ENCODE peak calls at places on chromosomes 1 and 21, in ten cellular contexts. One of them, this sample, is unnamed.

GRCh38 chr1:206579747-206580437 is 32.4 kb downstream of the EIF2D start:
- DNase-seq in kidney tubule cell: peak
- DNase-seq in T follicular helper cell: peak
- DNase-seq in activated CD4-positive, CD25-positive, alpha-beta regulatory T cell treated with anti-CD3 and anti-CD28 coated beads, Interleukin-2, amount 50 U/mL, for 72 hours: peak
- DNase-seq in glomerular endothelial cell: no peak
- DNase-seq in activated CD8-positive, alpha-beta memory T cell treated with anti-CD3 and anti-CD28 coated beads for 48 hours: peak
- DNase-seq in hippocampal formation: peak
- DNase-seq in WTC11: no peak
- DNase-seq in activated CD4-positive, alpha-beta T cell treated with anti-CD3 and anti-CD28 coated beads, Interleukin-2, amount 50 U/mL, for 48 hours: peak
- DNase-seq in T47D: no peak
- DNase-seq in this sample: peak

GRCh38 chr1:109438798-109439297 is 12.6 kb upstream of the PSMA5 start:
- DNase-seq in hippocampal formation: no peak
- DNase-seq in T follicular helper cell: no peak
- DNase-seq in activated CD8-positive, alpha-beta memory T cell treated with anti-CD3 and anti-CD28 coated beads for 48 hours: no peak
- DNase-seq in activated CD4-positive, CD25-positive, alpha-beta regulatory T cell treated with anti-CD3 and anti-CD28 coated beads, Interleukin-2, amount 50 U/mL, for 72 hours: no peak
- DNase-seq in glomerular endothelial cell: no peak
- DNase-seq in T47D: no peak
- DNase-seq in kidney tubule cell: peak
- DNase-seq in activated CD4-positive, alpha-beta T cell treated with anti-CD3 and anti-CD28 coated beads, Interleukin-2, amount 50 U/mL, for 48 hours: no peak
- DNase-seq in WTC11: no peak
- DNase-seq in this sample: peak

GRCh38 chr1:243713470-243714186 is 136.4 kb downstream of the AKT3 start:
- DNase-seq in hippocampal formation: peak
- DNase-seq in kidney tubule cell: no peak
- DNase-seq in WTC11: no peak
- DNase-seq in activated CD4-positive, CD25-positive, alpha-beta regulatory T cell treated with anti-CD3 and anti-CD28 coated beads, Interleukin-2, amount 50 U/mL, for 72 hours: no peak
- DNase-seq in activated CD4-positive, alpha-beta T cell treated with anti-CD3 and anti-CD28 coated beads, Interleukin-2, amount 50 U/mL, for 48 hours: no peak
- DNase-seq in T47D: no peak
- DNase-seq in glomerular endothelial cell: no peak
- DNase-seq in activated CD8-positive, alpha-beta memory T cell treated with anti-CD3 and anti-CD28 coated beads for 48 hours: no peak
- DNase-seq in T follicular helper cell: no peak
- DNase-seq in this sample: no peak

GRCh38 chr1:101207891-101208290 is 28.9 kb upstream of the S1PR1 start:
- DNase-seq in T follicular helper cell: no peak
- DNase-seq in hippocampal formation: peak
- DNase-seq in T47D: no peak
- DNase-seq in kidney tubule cell: no peak
- DNase-seq in glomerular endothelial cell: no peak
- DNase-seq in WTC11: no peak
- DNase-seq in activated CD4-positive, CD25-positive, alpha-beta regulatory T cell treated with anti-CD3 and anti-CD28 coated beads, Interleukin-2, amount 50 U/mL, for 72 hours: no peak
- DNase-seq in activated CD8-positive, alpha-beta memory T cell treated with anti-CD3 and anti-CD28 coated beads for 48 hours: no peak
- DNase-seq in activated CD4-positive, alpha-beta T cell treated with anti-CD3 and anti-CD28 coated beads, Interleukin-2, amount 50 U/mL, for 48 hours: no peak
- DNase-seq in this sample: no peak

GRCh38 chr21:35619184-35619583 is 441.1 kb downstream of the SETD4 start:
- DNase-seq in glomerular endothelial cell: no peak
- DNase-seq in T47D: no peak
- DNase-seq in kidney tubule cell: peak
- DNase-seq in WTC11: no peak
- DNase-seq in hippocampal formation: no peak
- DNase-seq in activated CD8-positive, alpha-beta memory T cell treated with anti-CD3 and anti-CD28 coated beads for 48 hours: no peak
- DNase-seq in activated CD4-positive, alpha-beta T cell treated with anti-CD3 and anti-CD28 coated beads, Interleukin-2, amount 50 U/mL, for 48 hours: no peak
- DNase-seq in activated CD4-positive, CD25-positive, alpha-beta regulatory T cell treated with anti-CD3 and anti-CD28 coated beads, Interleukin-2, amount 50 U/mL, for 72 hours: no peak
- DNase-seq in T follicular helper cell: no peak
- DNase-seq in this sample: peak

GRCh38 chr1:167454929-167455785 is 63.2 kb downstream of the CD247 start:
- DNase-seq in WTC11: peak
- DNase-seq in glomerular endothelial cell: no peak
- DNase-seq in T47D: peak
- DNase-seq in activated CD8-positive, alpha-beta memory T cell treated with anti-CD3 and anti-CD28 coated beads for 48 hours: no peak
- DNase-seq in activated CD4-positive, alpha-beta T cell treated with anti-CD3 and anti-CD28 coated beads, Interleukin-2, amount 50 U/mL, for 48 hours: peak
- DNase-seq in activated CD4-positive, CD25-positive, alpha-beta regulatory T cell treated with anti-CD3 and anti-CD28 coated beads, Interleukin-2, amount 50 U/mL, for 72 hours: peak
- DNase-seq in T follicular helper cell: peak
- DNase-seq in kidney tubule cell: peak
- DNase-seq in hippocampal formation: no peak
- DNase-seq in this sample: no peak

GRCh38 chr1:32892368-32893197 is 6.3 kb downstream of the HPCA start:
- DNase-seq in kidney tubule cell: peak
- DNase-seq in T follicular helper cell: no peak
- DNase-seq in activated CD4-positive, CD25-positive, alpha-beta regulatory T cell treated with anti-CD3 and anti-CD28 coated beads, Interleukin-2, amount 50 U/mL, for 72 hours: peak
- DNase-seq in glomerular endothelial cell: no peak
- DNase-seq in hippocampal formation: peak
- DNase-seq in WTC11: peak
- DNase-seq in T47D: no peak
- DNase-seq in activated CD8-positive, alpha-beta memory T cell treated with anti-CD3 and anti-CD28 coated beads for 48 hours: peak
- DNase-seq in activated CD4-positive, alpha-beta T cell treated with anti-CD3 and anti-CD28 coated beads, Interleukin-2, amount 50 U/mL, for 48 hours: peak
- DNase-seq in this sample: no peak

GRCh38 chr1:85078903-85079302 is 30.6 kb upstream of the MCOLN3 start:
- DNase-seq in WTC11: no peak
- DNase-seq in T47D: no peak
- DNase-seq in activated CD4-positive, alpha-beta T cell treated with anti-CD3 and anti-CD28 coated beads, Interleukin-2, amount 50 U/mL, for 48 hours: no peak
- DNase-seq in T follicular helper cell: no peak
- DNase-seq in kidney tubule cell: no peak
- DNase-seq in activated CD4-positive, CD25-positive, alpha-beta regulatory T cell treated with anti-CD3 and anti-CD28 coated beads, Interleukin-2, amount 50 U/mL, for 72 hours: no peak
- DNase-seq in hippocampal formation: no peak
- DNase-seq in glomerular endothelial cell: no peak
- DNase-seq in activated CD8-positive, alpha-beta memory T cell treated with anti-CD3 and anti-CD28 coated beads for 48 hours: no peak
- DNase-seq in this sample: peak